ENCODE peak calls at places on chromosomes 13 and 19, in seven cellular contexts. U is breast epithelium, W is dorsolateral prefrontal cortex, Q is tibial artery, I is PC-9, S is ovary, R is thoracic aorta. P is an unnamed sample.

GRCh38 chr13:76632388-76633044 is 253.7 kb downstream of the KCTD12 start:
- DNase-seq in U (no peak), W (no peak), Q (no peak), I (no peak), S (no peak), R (no peak), P (no peak)

GRCh38 chr13:44160549-44161278 is 212.9 kb upstream of the SERP2 start:
- DNase-seq in U (no peak), W (peak), Q (peak), I (no peak), S (no peak), R (no peak), P (no peak)

GRCh38 chr19:44607049-44607448 is 6.3 kb upstream of the IGSF23 start:
- DNase-seq in U (no peak), W (no peak), Q (no peak), I (no peak), S (no peak), R (no peak), P (peak)

GRCh38 chr13:49220035-49220855 is at the start of gene MLNR:
- DNase-seq in U (no peak), W (no peak), Q (no peak), I (no peak), S (no peak), R (no peak), P (peak)

GRCh38 chr19:49533551-49534488 is 6.0 kb downstream of the RCN3 start:
- DNase-seq in U (peak), W (peak), Q (peak), I (peak), S (peak), R (no peak), P (peak)

GRCh38 chr13:45196622-45197021 is 4.2 kb downstream of the KCTD4 start:
- DNase-seq in U (no peak), W (no peak), Q (no peak), I (no peak), S (no peak), R (no peak), P (no peak)

GRCh38 chr13:42707596-42707995 is 73.8 kb upstream of the FAM216B start:
- DNase-seq in U (no peak), W (no peak), Q (no peak), I (no peak), S (no peak), R (no peak), P (no peak)

GRCh38 chr19:1789282-1790020 is 22.6 kb downstream of the ATP8B3 start:
- DNase-seq in U (no peak), W (no peak), Q (no peak), I (peak), S (no peak), R (no peak), P (no peak)

GRCh38 chr13:24894277-24894971 is 130.5 kb downstream of the RNF17 start:
- DNase-seq in U (no peak), W (no peak), Q (no peak), I (no peak), S (no peak), R (no peak), P (no peak)

GRCh38 chr19:12834976-12835757 is 788 bp upstream of the RTBDN start:
- DNase-seq in U (no peak), W (peak), Q (no peak), I (peak), S (no peak), R (no peak), P (no peak)

GRCh38 chr19:8352134-8352827 is 9.2 kb upstream of the KANK3 start:
- DNase-seq in U (no peak), W (no peak), Q (no peak), I (no peak), S (no peak), R (no peak), P (no peak)

GRCh38 chr13:22128413-22129198 is 457.7 kb downstream of the FGF9 start:
- DNase-seq in U (no peak), W (no peak), Q (no peak), I (no peak), S (no peak), R (no peak), P (no peak)

GRCh38 chr19:18074192-18074591 is 12.5 kb downstream of the IL12RB1 start:
- DNase-seq in U (no peak), W (no peak), Q (no peak), I (no peak), S (no peak), R (no peak), P (no peak)

GRCh38 chr19:23071087-23071511 is 45.7 kb upstream of the ZNF730 start:
- DNase-seq in U (peak), W (no peak), Q (no peak), I (no peak), S (peak), R (no peak), P (peak)

GRCh38 chr13:48155850-48156249 is 60.9 kb upstream of the MED4 start:
- DNase-seq in U (no peak), W (no peak), Q (no peak), I (no peak), S (no peak), R (no peak), P (no peak)

GRCh38 chr13:101354895-101355294 is 61.4 kb downstream of the NALCN start:
- DNase-seq in U (no peak), W (no peak), Q (no peak), I (no peak), S (no peak), R (no peak), P (no peak)

GRCh38 chr13:51590966-51591627 is 6.8 kb downstream of the WDFY2 start:
- DNase-seq in U (no peak), W (no peak), Q (no peak), I (peak), S (peak), R (no peak), P (no peak)

GRCh38 chr19:48332662-48333466 is 7.5 kb downstream of the EMP3 start:
- DNase-seq in U (peak), W (peak), Q (peak), I (peak), S (peak), R (peak), P (peak)

GRCh38 chr19:48330012-48330681 is 4.8 kb downstream of the EMP3 start:
- DNase-seq in U (peak), W (peak), Q (peak), I (no peak), S (peak), R (no peak), P (peak)

GRCh38 chr19:48333467-48334384 is 8.4 kb downstream of the EMP3 start:
- DNase-seq in U (peak), W (peak), Q (peak), I (peak), S (peak), R (peak), P (peak)

GRCh38 chr19:48329167-48329891 is 4.0 kb downstream of the EMP3 start:
- DNase-seq in U (no peak), W (no peak), Q (no peak), I (no peak), S (no peak), R (no peak), P (no peak)

GRCh38 chr19:48332351-48332661 is 7.0 kb downstream of the EMP3 start:
- DNase-seq in U (no peak), W (no peak), Q (no peak), I (no peak), S (no peak), R (no peak), P (no peak)
- H3K27ac ChIP-seq in U (peak), W (peak), Q (peak), I (peak), S (peak), R (peak), P (peak)

DNA sequence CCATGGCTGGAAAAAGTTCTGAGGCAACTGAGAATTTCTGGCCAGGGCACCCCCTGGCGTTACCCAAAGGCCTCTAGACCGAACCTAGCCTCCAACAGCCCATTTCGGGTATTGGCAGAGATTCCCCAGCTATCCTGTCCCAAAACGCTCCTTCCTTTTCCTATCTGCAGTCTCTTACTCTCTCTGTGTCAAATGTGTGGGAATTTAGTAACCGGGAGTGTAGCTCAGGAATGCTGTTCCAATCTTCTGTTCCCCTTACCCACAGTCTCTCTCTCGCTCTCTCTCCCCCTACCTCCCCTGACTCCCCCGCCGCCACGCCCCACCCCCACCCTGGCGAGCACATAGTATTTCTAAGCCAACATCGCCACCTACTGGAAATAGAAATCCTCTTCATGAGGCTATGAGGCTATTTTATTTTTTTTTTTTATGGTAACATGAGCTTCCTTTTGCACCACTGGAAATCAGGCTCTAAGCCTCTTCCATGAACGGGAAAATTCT is 27.0 kb downstream of the OXGR1 start:
- DNase-seq in U (no peak), W (no peak), Q (no peak), I (no peak), S (no peak), R (no peak), P (no peak)
- TF ChIP-seq CTCF in U (no peak), W (no peak), Q (peak), I (peak), S (no peak), R (no peak), P (no peak)

DNA sequence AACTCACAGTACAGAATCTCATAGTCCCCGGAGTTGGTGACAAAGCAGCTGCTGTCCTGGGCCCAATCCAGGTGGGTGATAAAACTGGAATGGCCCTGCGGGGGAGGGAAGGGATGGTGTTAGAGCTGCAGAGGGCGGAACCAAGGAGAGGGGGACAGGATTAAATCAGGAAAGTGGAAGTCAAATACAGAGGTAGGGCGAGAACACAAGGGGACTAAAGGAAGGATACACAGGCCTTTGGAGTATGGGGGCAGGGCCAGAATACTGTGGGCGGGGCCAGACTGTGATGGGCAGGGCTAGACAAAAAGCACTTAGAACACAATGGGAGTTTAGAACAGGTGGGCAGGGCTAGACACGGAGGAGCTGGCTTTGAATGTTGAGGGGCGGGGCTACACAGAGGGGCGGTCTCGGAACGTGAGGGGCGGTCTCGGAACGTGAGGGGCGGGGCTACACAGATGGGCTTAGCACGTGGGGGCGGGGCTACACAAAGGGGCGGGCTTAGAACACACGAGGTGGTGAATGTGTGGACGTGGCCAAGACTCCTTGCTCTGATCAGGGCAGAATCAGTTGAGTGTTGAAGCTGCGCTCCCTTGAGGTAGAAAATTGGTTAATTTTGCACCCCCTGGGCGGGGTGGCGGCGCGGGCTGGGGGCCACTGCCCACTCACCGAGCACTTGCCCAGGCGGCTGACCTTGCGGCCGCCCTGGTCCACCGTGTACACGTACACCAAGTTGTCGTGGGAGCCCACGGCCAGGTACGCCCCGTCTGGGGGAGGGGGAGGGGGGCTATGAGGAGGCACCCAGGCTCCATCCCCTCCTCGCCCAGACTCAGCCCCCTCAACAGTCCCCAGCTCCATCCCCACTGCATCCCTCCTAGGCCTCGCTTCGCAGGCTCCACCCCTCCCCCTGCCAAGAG is 14.0 kb upstream of the GPR4 start:
- DNase-seq in U (no peak), W (no peak), Q (peak), I (peak), S (peak), R (no peak), P (peak)
- H3K4me3 ChIP-seq in U (no peak), W (no peak), Q (no peak), I (no peak), S (no peak), R (no peak), P (no peak)

GRCh38 chr13:19959831-19960672 is 1.5 kb downstream of the ZMYM2 start:
- DNase-seq in U (peak), W (peak), Q (peak), I (peak), S (peak), R (peak), P (peak)

GRCh38 chr13:19961924-19962323 is 3.4 kb downstream of the ZMYM2 start:
- DNase-seq in U (no peak), W (no peak), Q (no peak), I (no peak), S (no peak), R (no peak), P (no peak)

GRCh38 chr13:19961484-19961883 is 3.0 kb downstream of the ZMYM2 start:
- DNase-seq in U (no peak), W (no peak), Q (no peak), I (no peak), S (no peak), R (no peak), P (no peak)

GRCh38 chr13:19959141-19959830 is 759 bp downstream of the ZMYM2 start:
- DNase-seq in U (peak), W (peak), Q (peak), I (peak), S (peak), R (peak), P (peak)

DNA sequence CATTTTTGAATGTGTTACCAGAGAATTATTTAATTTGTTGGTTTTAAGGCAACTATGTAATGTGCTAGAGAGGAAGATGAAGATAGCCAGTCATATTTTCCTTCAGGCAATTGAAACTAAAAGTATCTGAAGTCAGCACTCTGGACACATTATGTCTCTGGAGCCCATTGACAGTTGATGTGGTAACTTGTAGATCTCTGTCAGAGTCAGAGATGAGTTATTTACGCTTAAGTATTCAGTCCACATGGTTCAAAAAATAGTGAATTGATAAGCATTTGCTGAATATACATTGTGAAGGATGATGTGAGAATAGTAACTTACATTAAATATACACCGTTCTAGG is 2.1 kb downstream of the ZMYM2 start:
- DNase-seq in U (no peak), W (no peak), Q (no peak), I (no peak), S (no peak), R (no peak), P (no peak)
- H3K27ac ChIP-seq in U (peak), W (peak), Q (no peak), I (no peak), S (no peak), R (no peak), P (no peak)

DNA sequence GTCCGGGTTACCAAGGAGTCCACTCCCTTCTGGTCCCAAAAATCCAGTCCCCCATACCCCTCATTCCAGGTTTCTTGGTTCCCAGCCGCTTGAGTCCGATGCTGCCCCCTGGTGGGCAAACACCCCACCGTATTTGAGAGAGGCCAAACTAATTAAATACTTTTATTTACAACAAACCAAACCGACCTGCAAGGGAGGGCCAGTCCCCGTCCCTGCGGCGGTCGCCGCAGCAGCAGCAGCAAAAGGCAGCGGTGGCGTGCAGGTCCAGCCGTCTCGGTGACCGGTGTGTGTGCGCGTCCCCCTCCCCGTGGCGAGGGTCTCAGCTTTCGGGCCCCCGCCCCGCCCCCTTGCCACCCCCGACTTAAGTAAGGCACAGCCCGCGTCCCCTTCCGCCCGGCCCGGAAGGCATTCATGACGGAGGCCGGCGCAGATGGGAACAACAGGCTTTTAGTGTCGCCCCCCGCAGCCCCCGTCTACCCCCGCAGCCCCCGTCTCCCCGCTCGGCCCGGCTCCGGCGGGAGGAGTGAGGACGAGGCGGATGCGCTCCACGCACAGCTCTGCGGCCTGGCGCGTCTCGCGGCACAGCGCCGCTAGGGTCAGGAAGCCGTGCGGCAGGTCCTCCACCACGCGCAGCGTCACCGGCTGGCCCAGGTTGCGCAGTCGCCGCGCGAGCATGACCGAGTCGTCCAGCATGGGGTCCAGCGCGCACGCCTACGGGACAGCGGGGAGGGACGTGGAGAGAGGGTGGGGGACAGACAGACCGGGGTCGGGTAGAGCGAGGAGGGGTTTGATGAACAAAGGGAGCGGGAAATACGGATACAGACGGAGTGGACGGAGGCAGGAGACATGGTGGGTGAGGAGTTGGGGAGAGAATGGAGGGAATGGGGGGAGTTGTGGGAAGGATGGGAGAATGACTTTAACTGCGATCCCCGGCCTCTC is 11.5 kb upstream of the CNFN start:
- DNase-seq in U (peak), W (peak), Q (peak), I (peak), S (peak), R (no peak), P (peak)
- TF ChIP-seq CTCF in U (peak), W (peak), Q (peak), I (peak), S (peak), R (peak), P (peak)

GRCh38 chr19:47240996-47241918 is 10.3 kb upstream of the BBC3 start:
- DNase-seq in U (peak), W (peak), Q (no peak), I (peak), S (peak), R (peak), P (peak)

GRCh38 chr19:47241919-47242644 is 11.1 kb upstream of the BBC3 start:
- DNase-seq in U (no peak), W (no peak), Q (no peak), I (no peak), S (no peak), R (no peak), P (no peak)

GRCh38 chr19:47240561-47240960 is 9.6 kb upstream of the BBC3 start:
- DNase-seq in U (no peak), W (no peak), Q (no peak), I (no peak), S (no peak), R (no peak), P (no peak)

GRCh38 chr19:47239610-47240296 is 8.8 kb upstream of the BBC3 start:
- DNase-seq in U (peak), W (peak), Q (peak), I (no peak), S (peak), R (no peak), P (peak)

DNA sequence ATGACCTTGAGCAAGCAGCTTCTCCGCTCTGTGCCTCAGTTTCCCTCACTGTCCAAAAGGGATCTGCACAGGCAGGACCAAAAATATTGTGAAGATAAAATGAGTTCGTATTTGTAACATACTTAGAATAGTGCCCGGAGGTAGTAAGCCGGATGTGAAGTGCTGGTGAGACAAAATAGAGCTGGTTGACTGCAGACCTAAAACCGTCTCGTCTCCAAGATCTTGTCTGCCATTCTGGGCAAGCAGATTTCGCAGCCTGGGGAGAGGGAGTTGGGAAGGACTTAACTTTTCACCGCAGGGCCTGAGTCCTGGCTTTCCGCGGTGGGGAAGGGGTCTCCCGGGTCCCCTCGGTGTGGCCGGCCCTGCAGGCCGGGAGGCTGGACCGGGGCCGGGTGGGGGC is 8.2 kb upstream of the BBC3 start:
- DNase-seq in U (no peak), W (no peak), Q (no peak), I (no peak), S (no peak), R (no peak), P (no peak)
- H3K4me3 ChIP-seq in U (peak), W (peak), Q (peak), I (no peak), S (no peak), R (peak), P (peak)

DNA sequence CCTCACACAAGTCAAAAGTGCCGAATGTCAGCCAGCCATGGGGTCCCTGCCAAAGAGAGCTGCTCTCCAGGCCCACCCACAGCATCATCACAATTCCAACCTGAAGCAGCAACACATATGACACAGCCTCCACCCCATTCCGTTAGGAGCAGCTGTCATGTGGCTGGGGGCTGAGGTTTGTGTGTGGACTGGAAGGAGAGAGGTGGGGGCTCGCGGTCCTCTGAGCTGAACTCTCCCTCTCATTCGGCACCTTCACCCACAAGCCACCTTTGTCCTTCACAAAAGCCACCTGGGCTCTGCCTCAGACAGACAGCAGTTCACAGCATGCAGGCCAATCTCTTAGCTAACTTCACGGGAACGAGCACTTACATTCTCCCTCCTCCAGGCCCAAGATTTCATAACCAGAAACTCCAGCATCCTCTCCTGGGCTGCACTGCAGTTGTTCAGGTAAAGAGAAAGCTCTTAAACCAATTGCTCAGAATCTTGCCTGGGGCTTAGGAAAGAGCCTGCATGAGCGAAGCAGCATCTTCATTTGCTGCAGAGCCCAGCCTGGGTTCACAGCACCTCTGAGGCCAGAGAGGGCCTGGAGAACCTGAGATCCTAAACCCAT is 7.2 kb downstream of the RAB20 start:
- DNase-seq in U (no peak), W (no peak), Q (no peak), I (no peak), S (no peak), R (no peak), P (no peak)
- H3K27ac ChIP-seq in U (no peak), W (no peak), Q (no peak), I (no peak), S (no peak), R (no peak), P (no peak)